ENCODE peak calls at places on chromosome 13, in six cellular contexts. U is H9, T is IMR-90, Z is H1, O is neuronal stem cell, N is trophoblast cell. Q is an unnamed sample.

GRCh38 chr13:46595918-46596315 is 42.9 kb downstream of the LRCH1 start:
- DNase-seq in U (no peak), T (no peak), Z (no peak), O (no peak), N (no peak), Q (no peak)

GRCh38 chr13:81636120-81636519 is 1295.2 kb upstream of the SPRY2 start:
- DNase-seq in U (no peak), T (no peak), Z (no peak), O (no peak), N (no peak), Q (no peak)

GRCh38 chr13:96089749-96090239 is at the start of gene HS6ST3:
- DNase-seq in U (peak), T (no peak), Z (peak), O (peak), N (peak), Q (peak)

GRCh38 chr13:44902793-44903192 is 86.5 kb downstream of the NUFIP1 start:
- DNase-seq in U (no peak), T (no peak), Z (no peak), O (no peak), N (no peak), Q (no peak)

GRCh38 chr13:49649244-49649962 is 21.1 kb downstream of the ARL11 start:
- DNase-seq in U (no peak), T (peak), Z (no peak), O (no peak), N (no peak), Q (peak)

GRCh38 chr13:79741006-79741405 is 260.1 kb downstream of the NDFIP2 start:
- DNase-seq in U (no peak), T (peak), Z (no peak), O (no peak), N (peak), Q (peak)

GRCh38 chr13:78102121-78102677 is 183.6 kb upstream of the EDNRB start:
- DNase-seq in U (no peak), T (peak), Z (no peak), O (no peak), N (no peak), Q (peak)

GRCh38 chr13:89115307-89115706 is 1444.1 kb downstream of the SLITRK5 start:
- DNase-seq in U (no peak), T (no peak), Z (no peak), O (no peak), N (no peak), Q (no peak)

GRCh38 chr13:60654405-60654804 is 257.4 kb downstream of the TDRD3 start:
- DNase-seq in U (no peak), T (no peak), Z (no peak), O (no peak), N (no peak), Q (peak)

GRCh38 chr13:26653310-26653709 is 95.8 kb downstream of the WASF3 start:
- DNase-seq in U (no peak), T (peak), Z (no peak), O (no peak), N (no peak), Q (peak)

GRCh38 chr13:31145417-31145816 is 16.3 kb downstream of the HSPH1 start:
- DNase-seq in U (no peak), T (no peak), Z (no peak), O (no peak), N (no peak), Q (no peak)

GRCh38 chr13:60226507-60226906 is 62.8 kb upstream of the DIAPH3 start:
- DNase-seq in U (peak), T (peak), Z (no peak), O (peak), N (peak), Q (peak)

GRCh38 chr13:55214851-55215345 is 1925.8 kb upstream of the PRR20A start:
- DNase-seq in U (no peak), T (no peak), Z (no peak), O (peak), N (no peak), Q (no peak)

GRCh38 chr13:94988654-94989053 is 276.3 kb upstream of the SOX21 start:
- DNase-seq in U (peak), T (no peak), Z (no peak), O (no peak), N (no peak), Q (peak)

GRCh38 chr13:62320129-62320724 is 904.6 kb upstream of the PCDH20 start:
- DNase-seq in U (no peak), T (peak), Z (no peak), O (peak), N (no peak), Q (peak)

GRCh38 chr13:37648604-37649003 is 50.0 kb upstream of the POSTN start:
- DNase-seq in U (no peak), T (peak), Z (no peak), O (no peak), N (no peak), Q (no peak)

GRCh38 chr13:32955881-32956594 is 60.2 kb upstream of the KL start:
- DNase-seq in U (no peak), T (no peak), Z (no peak), O (no peak), N (no peak), Q (no peak)

GRCh38 chr13:44394649-44395048 is 21.0 kb downstream of the SERP2 start:
- DNase-seq in U (no peak), T (no peak), Z (no peak), O (no peak), N (no peak), Q (peak)

GRCh38 chr13:93625536-93625935 is 398.9 kb downstream of the GPC6 start:
- DNase-seq in U (no peak), T (peak), Z (no peak), O (no peak), N (no peak), Q (no peak)
- H4K8ac ChIP-seq in U (no peak), T (no peak), Z (no peak), O (no peak), N (no peak), Q (no peak)

GRCh38 chr13:111879719-111880118 is 187.2 kb upstream of the SOX1 start:
- DNase-seq in U (no peak), T (no peak), Z (no peak), O (no peak), N (no peak), Q (no peak)

GRCh38 chr13:111882351-111882750 is 184.6 kb upstream of the SOX1 start:
- DNase-seq in U (no peak), T (no peak), Z (no peak), O (no peak), N (no peak), Q (no peak)

GRCh38 chr13:111881700-111882099 is 185.2 kb upstream of the SOX1 start:
- DNase-seq in U (no peak), T (no peak), Z (no peak), O (no peak), N (no peak), Q (no peak)

GRCh38 chr13:111877906-111878305 is 189.0 kb upstream of the SOX1 start:
- DNase-seq in U (no peak), T (no peak), Z (no peak), O (no peak), N (no peak), Q (no peak)

GRCh38 chr13:111880185-111880584 is 186.8 kb upstream of the SOX1 start:
- DNase-seq in U (no peak), T (no peak), Z (no peak), O (no peak), N (no peak), Q (no peak)
- H4K91ac ChIP-seq in U (no peak), T (no peak), Z (peak), O (no peak), N (no peak), Q (no peak)

GRCh38 chr13:97975851-97976550 is 22.5 kb downstream of the IPO5 start:
- DNase-seq in U (peak), T (peak), Z (peak), O (peak), N (peak), Q (peak)
- H4K8ac ChIP-seq in U (no peak), T (peak), Z (peak), O (no peak), N (peak), Q (peak)

DNA sequence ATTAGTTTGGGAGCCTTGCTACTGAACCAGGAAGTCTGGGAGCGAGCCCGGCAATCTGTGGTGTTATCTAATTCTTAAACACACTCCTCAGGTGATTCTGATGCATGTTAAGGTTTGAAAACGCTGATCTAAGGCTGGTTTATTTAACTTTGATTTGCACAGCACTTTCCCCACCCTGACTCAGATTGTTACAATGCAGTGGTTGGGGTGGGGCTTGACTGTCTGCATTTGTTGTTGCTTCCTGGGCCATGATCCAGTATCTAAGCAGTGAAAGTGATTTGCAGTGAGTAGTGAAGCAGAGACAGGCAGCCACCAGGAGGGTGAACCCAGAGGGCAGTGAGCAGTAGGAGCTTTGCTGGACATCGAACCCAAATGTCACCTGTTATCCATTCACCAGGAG is 81.6 kb upstream of the ARGLU1 start:
- DNase-seq in U (no peak), T (peak), Z (no peak), O (no peak), N (no peak), Q (no peak)
- H4K91ac ChIP-seq in U (no peak), T (no peak), Z (no peak), O (no peak), N (no peak), Q (no peak)

GRCh38 chr13:64672751-64673150 is 2557.4 kb downstream of the PCDH9 start:
- DNase-seq in U (no peak), T (peak), Z (no peak), O (no peak), N (no peak), Q (no peak)

GRCh38 chr13:64680739-64681138 is 2549.4 kb downstream of the PCDH9 start:
- DNase-seq in U (no peak), T (no peak), Z (no peak), O (no peak), N (no peak), Q (no peak)

DNA sequence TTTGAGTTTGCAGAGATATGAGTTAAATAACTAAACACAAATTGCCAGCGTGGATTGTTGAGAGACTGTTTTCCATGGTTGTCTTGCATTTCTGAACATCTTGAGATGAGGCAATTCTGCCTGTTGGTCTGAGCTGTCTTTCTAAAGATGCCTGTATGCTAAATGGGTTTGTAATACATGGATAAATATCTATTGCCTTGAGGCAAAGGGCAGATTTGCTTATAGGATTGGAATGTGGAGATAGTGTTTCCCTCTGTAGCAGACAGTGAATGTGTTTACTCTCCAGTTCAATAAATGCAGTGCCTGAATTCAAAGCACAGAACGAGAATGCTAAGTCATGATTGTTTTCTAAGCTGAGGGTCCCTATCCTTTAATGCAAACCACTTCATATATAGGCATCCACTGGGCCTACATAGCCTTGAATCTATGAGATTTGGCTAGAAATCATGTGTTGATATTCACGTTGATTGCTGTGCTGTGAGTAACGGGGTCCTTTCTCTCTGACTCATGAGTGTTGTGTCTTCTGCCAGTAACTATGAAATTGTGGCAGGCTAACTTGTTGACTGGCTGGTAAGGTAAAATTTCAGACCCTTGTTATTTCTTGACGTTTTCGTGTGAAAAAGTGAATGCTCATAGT is 2554.8 kb downstream of the PCDH9 start:
- DNase-seq in U (no peak), T (peak), Z (no peak), O (no peak), N (peak), Q (peak)
- H4K8ac ChIP-seq in U (no peak), T (no peak), Z (no peak), O (no peak), N (peak), Q (no peak)

GRCh38 chr13:28251462-28251861 is 113.1 kb downstream of the PAN3 start:
- DNase-seq in U (no peak), T (no peak), Z (no peak), O (no peak), N (no peak), Q (peak)

GRCh38 chr13:28245465-28245864 is 107.1 kb downstream of the PAN3 start:
- DNase-seq in U (no peak), T (no peak), Z (no peak), O (no peak), N (no peak), Q (no peak)

GRCh38 chr13:28250542-28250941 is 112.2 kb downstream of the PAN3 start:
- DNase-seq in U (no peak), T (no peak), Z (no peak), O (no peak), N (peak), Q (no peak)

GRCh38 chr13:28246891-28247290 is 108.5 kb downstream of the PAN3 start:
- DNase-seq in U (no peak), T (peak), Z (no peak), O (no peak), N (no peak), Q (no peak)

DNA sequence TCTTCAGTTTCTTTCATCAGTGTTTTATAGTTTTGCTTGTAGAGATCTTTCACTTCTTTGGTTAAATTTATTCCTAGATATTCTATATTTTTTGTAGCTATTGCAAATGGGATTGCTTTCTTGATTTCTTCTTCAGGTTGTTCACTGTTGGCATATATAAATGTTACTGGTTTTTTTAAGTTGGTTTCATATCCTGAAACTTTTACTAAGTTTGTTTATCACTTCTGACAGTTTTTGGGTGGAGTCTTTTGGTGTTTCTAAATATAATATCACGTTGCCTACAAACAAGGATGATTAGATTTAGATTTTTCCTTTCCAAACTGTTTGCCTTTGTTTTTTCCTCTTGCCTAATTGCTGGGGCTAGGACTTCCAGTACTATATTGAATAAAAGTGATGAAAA is 109.7 kb downstream of the PAN3 start:
- DNase-seq in U (no peak), T (no peak), Z (no peak), O (no peak), N (no peak), Q (no peak)
- H4K91ac ChIP-seq in U (no peak), T (no peak), Z (no peak), O (no peak), N (no peak), Q (no peak)

DNA sequence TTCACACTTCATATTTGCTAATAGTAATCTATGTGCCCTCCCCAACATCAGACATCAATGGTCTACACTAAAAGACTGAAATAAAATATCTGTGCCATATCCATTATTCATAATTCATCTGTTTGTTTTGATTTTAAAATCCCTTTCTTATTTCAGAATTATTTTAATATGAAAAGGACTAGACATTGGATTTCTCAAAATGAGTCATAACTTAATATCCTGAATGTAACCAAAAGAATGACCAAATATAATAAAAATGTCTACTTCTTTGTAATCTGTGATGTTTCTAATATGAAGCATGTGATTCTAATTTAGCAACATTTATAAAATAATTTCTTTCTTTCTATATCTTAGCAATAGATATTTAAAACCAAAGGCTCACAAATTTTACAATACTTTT is 64.9 kb downstream of the MZT1 start:
- DNase-seq in U (no peak), T (no peak), Z (no peak), O (no peak), N (no peak), Q (no peak)
- H4K8ac ChIP-seq in U (no peak), T (no peak), Z (no peak), O (no peak), N (no peak), Q (no peak)